ENCODE peak calls at places on chromosomes 13 and 19, in nine cellular contexts. S is breast epithelium; F is lung; A is SK-N-SH; T is CD4-positive, alpha-beta memory T cell; B is psoas muscle; K is lower lobe of right lung; U is effector memory CD4-positive, alpha-beta T cell; L is IMR-90. E is an unnamed sample.
A peak's percentile ranks its signal among the peaks of the same experiment; 100 is the strongest.

GRCh38 chr13:94947965-94948371 is 235.6 kb upstream of the SOX21 start:
- DNase-seq in F (no peak), U (no peak), A (no peak), K (no peak), L (no peak), S (no peak), B (no peak), T (no peak), E (no peak)

GRCh38 chr13:74290324-74290773 is 156.1 kb upstream of the KLF12 start:
- DNase-seq in B (no peak), L (peak; percentile 79), S (peak; percentile 51), A (peak; percentile 47), T (peak; percentile 43), F (no peak), K (no peak), U (peak; percentile 11), E (no peak)

GRCh38 chr19:2054763-2055162 is 3.7 kb upstream of the MKNK2 start:
- DNase-seq in F (no peak), S (no peak), A (no peak), B (no peak), L (no peak), K (no peak), U (no peak), T (no peak), E (no peak)

GRCh38 chr19:29380581-29380980 is 145.2 kb upstream of the VSTM2B start:
- DNase-seq in S (no peak), B (no peak), U (no peak), F (no peak), K (peak; percentile 14), A (no peak), L (no peak), T (no peak), E (no peak)

GRCh38 chr19:50258918-50259372 is 55.5 kb downstream of the MYH14 start:
- DNase-seq in F (no peak), U (no peak), T (no peak), B (peak; percentile 74), A (peak; percentile 71), S (no peak), L (no peak), K (no peak), E (no peak)

GRCh38 chr19:16587031-16588023 is 15.1 kb upstream of the SLC35E1 start:
- DNase-seq in S (no peak), L (peak; percentile 67), T (peak; percentile 61), K (peak; percentile 75), F (peak; percentile 44), B (no peak), U (peak; percentile 68), A (no peak), E (peak; percentile 69)

GRCh38 chr13:100128373-100128772 is 39.5 kb downstream of the PCCA start:
- DNase-seq in B (no peak), K (no peak), U (no peak), S (no peak), L (peak; percentile 92), T (no peak), A (no peak), F (no peak), E (no peak)

GRCh38 chr19:469833-470232 is 9.0 kb upstream of the SHC2 start:
- DNase-seq in U (no peak), F (no peak), T (no peak), L (no peak), A (no peak), S (no peak), K (no peak), B (no peak), E (no peak)

GRCh38 chr19:30547192-30547591 is 175.0 kb downstream of the ZNF536 start:
- DNase-seq in A (no peak), S (no peak), K (no peak), L (no peak), F (no peak), T (no peak), B (no peak), U (no peak), E (no peak)

GRCh38 chr19:49641688-49642487 is at the start of gene SCAF1:
- DNase-seq in A (peak; percentile 96), S (peak; percentile 100), B (peak; percentile 100), K (peak; percentile 100), T (peak; percentile 99), F (peak; percentile 99), L (peak; percentile 99), U (peak; percentile 99), E (peak; percentile 100)

GRCh38 chr13:77519808-77520207 is 15.7 kb upstream of the SCEL start:
- DNase-seq in U (no peak), K (no peak), F (no peak), A (no peak), B (no peak), S (no peak), L (no peak), T (no peak), E (no peak)

GRCh38 chr19:40006273-40006691 is 9.4 kb downstream of the ZNF546 start:
- DNase-seq in F (no peak), B (no peak), K (no peak), A (no peak), L (peak; percentile 95), S (no peak), T (no peak), U (no peak), E (no peak)

GRCh38 chr13:55652657-55653056 is 1488.1 kb upstream of the PRR20A start:
- DNase-seq in F (no peak), T (no peak), S (no peak), B (no peak), A (no peak), U (no peak), K (no peak), L (no peak), E (no peak)

GRCh38 chr19:15452111-15453047 is 2.6 kb upstream of the WIZ start:
- DNase-seq in U (no peak), K (peak; percentile 91), S (peak; percentile 78), B (peak; percentile 98), A (peak; percentile 98), L (peak; percentile 58), F (peak; percentile 87), T (no peak), E (no peak)

GRCh38 chr19:47637550-47637949 is 28.6 kb downstream of the BICRA start:
- DNase-seq in T (no peak), A (no peak), U (no peak), L (no peak), K (no peak), S (no peak), B (peak; percentile 12), F (no peak), E (no peak)

GRCh38 chr19:2170219-2170618 is 6.5 kb downstream of the DOT1L start:
- DNase-seq in T (no peak), B (no peak), K (no peak), A (no peak), F (no peak), S (no peak), U (no peak), L (no peak), E (no peak)

GRCh38 chr19:38949580-38950367 is 19.0 kb downstream of the MRPS12 start:
- DNase-seq in A (peak; percentile 99), U (peak; percentile 67), K (peak; percentile 94), L (peak; percentile 25), B (peak; percentile 88), T (peak; percentile 66), F (peak; percentile 88), S (peak; percentile 84), E (peak; percentile 61)

GRCh38 chr19:51292971-51293370 is 18.5 kb upstream of the IGLON5 start:
- DNase-seq in T (no peak), A (no peak), K (no peak), B (no peak), S (no peak), L (no peak), U (no peak), F (no peak), E (no peak)

GRCh38 chr13:96575423-96576320 is 418.6 kb downstream of the OXGR1 start:
- DNase-seq in L (no peak), S (no peak), T (no peak), B (no peak), F (no peak), A (no peak), K (no peak), U (no peak), E (no peak)
- H3K27ac ChIP-seq in L (no peak overlapping the region), S (no peak overlapping the region), T (no peak overlapping the region), B (no peak overlapping the region), F (no peak overlapping the region), A (no peak overlapping the region), K (no peak overlapping the region), U (no peak overlapping the region), E (no peak overlapping the region)

GRCh38 chr13:36329355-36329754 is 16.8 kb downstream of the SPART start:
- DNase-seq in S (no peak), U (no peak), F (no peak), K (no peak), L (peak; percentile 46), T (no peak), B (no peak), A (no peak), E (no peak)
- H3K4me1 ChIP-seq in S (no peaks in the 10 kb centered on the region), U (no peaks in the 10 kb centered on the region), F (peaks cover 1% of the 10 kb centered on the region), K (peaks cover 21% of the 10 kb centered on the region), L (no peaks in the 10 kb centered on the region), T (peaks cover 7% of the 10 kb centered on the region), B (peaks cover 15% of the 10 kb centered on the region), A (no peaks in the 10 kb centered on the region), E (no peaks in the 10 kb centered on the region)

GRCh38 chr13:75721307-75721706 is 85.2 kb downstream of the LMO7 start:
- DNase-seq in B (no peak), F (no peak), S (no peak), U (no peak), A (no peak), K (no peak), L (no peak), T (no peak), E (no peak)

GRCh38 chr13:75726313-75726712 is 90.2 kb downstream of the LMO7 start:
- DNase-seq in K (no peak), S (no peak), L (no peak), T (no peak), F (no peak), B (no peak), U (no peak), A (no peak), E (no peak)

GRCh38 chr13:75725784-75726183 is 89.7 kb downstream of the LMO7 start:
- DNase-seq in B (no peak), U (no peak), F (no peak), K (no peak), A (no peak), L (no peak), T (no peak), S (no peak), E (no peak)

GRCh38 chr13:75724742-75725504 is 88.8 kb downstream of the LMO7 start:
- DNase-seq in S (no peak), K (no peak), A (no peak), F (no peak), U (no peak), B (no peak), T (no peak), L (no peak), E (no peak)

GRCh38 chr13:75723927-75724326 is 87.8 kb downstream of the LMO7 start:
- DNase-seq in T (no peak), S (no peak), A (no peak), U (no peak), B (no peak), F (no peak), L (no peak), K (no peak), E (no peak)
- H3K27ac ChIP-seq in T (no peak overlapping the region), S (no peak overlapping the region), A (no peak overlapping the region), U (no peak overlapping the region), B (no peak overlapping the region), F (peak overlapping the region; percentile 83), L (peak overlapping the region; percentile 61), K (peak overlapping the region; percentile 76), E (no peak overlapping the region)

DNA sequence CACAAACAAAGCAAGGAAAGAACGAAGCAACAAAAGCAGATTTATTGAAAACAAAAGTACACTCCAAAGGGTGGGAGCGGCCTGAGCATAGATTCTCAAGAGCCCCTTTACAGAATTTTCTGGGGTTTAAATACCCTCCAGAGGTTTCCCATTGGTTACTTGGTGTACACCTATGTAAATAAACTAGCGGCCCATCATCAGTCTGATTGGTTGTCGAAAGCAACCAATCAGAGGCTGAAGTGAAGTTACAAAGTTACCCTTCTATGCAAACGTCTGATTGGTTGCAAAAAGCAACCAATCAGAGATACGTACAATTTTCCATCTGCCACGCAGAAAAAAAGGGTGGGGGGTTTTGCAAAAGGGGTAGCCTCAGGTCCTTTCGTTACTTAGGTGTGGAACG is 96.3 kb upstream of the UBAC2 start:
- DNase-seq in B (no peak), A (no peak), T (no peak), K (no peak), S (no peak), L (no peak), F (no peak), U (no peak), E (no peak)
- H3K4me1 ChIP-seq in B (no peaks in the 10 kb centered on the region), A (peaks cover 2% of the 10 kb centered on the region), T (no peaks in the 10 kb centered on the region), K (no peaks in the 10 kb centered on the region), S (no peaks in the 10 kb centered on the region), L (no peaks in the 10 kb centered on the region), F (no peaks in the 10 kb centered on the region), U (no peaks in the 10 kb centered on the region), E (no peaks in the 10 kb centered on the region)